ENCODE peak calls at places on chromosomes 11 and 22, in nine cellular contexts. J is stimulated activated CD8-positive, alpha-beta memory T cell treated with anti-CD3 and anti-CD28 coated beads, Interleukin-7, amount 100 ng/mL, for 4 hours; U is AG04449; K is astrocyte of the hippocampus; X is fibroblast of pulmonary artery; Y is T-helper 1 cell; Q is aorta; H is RCC 7860; N is lung. M is an unnamed sample.
A peak's percentile ranks its signal among the peaks of the same experiment; 100 is the strongest.

GRCh38 chr11:113296447-113297205 is 17.8 kb upstream of the TTC12 start:
- DNase-seq in H (no peak), J (no peak), Q (no peak), Y (no peak), N (no peak), X (no peak), K (no peak), U (no peak), M (no peak)

GRCh38 chr22:44413211-44413610 is 84.8 kb downstream of the RTL6 start:
- DNase-seq in H (no peak), N (no peak), Y (no peak), X (no peak), U (no peak), Q (peak; percentile 19), J (no peak), K (no peak), M (no peak)

GRCh38 chr22:19797086-19797485 is 36.5 kb downstream of the TBX1 start:
- DNase-seq in N (no peak), K (no peak), U (no peak), H (no peak), J (no peak), Y (no peak), Q (no peak), X (no peak), M (no peak)

GRCh38 chr22:24532075-24532474 is 22.9 kb downstream of the GUCD1 start:
- DNase-seq in U (no peak), Q (no peak), H (no peak), J (no peak), Y (no peak), K (no peak), N (no peak), X (no peak), M (no peak)

GRCh38 chr11:68468217-68468828 is 7.8 kb downstream of the PPP6R3 start:
- DNase-seq in J (no peak), Q (no peak), Y (no peak), N (no peak), K (no peak), U (no peak), X (no peak), H (no peak), M (no peak)

GRCh38 chr11:127965947-127966668 is 621.2 kb downstream of the ETS1 start:
- DNase-seq in Y (no peak), Q (no peak), N (no peak), K (peak; percentile 4), J (no peak), U (no peak), X (peak; percentile 58), H (no peak), M (no peak)

GRCh38 chr11:35683728-35684339 is 21.3 kb downstream of the TRIM44 start:
- DNase-seq in N (no peak), H (no peak), X (peak; percentile 33), J (no peak), Q (no peak), Y (no peak), K (no peak), U (no peak), M (no peak)

GRCh38 chr11:11171854-11172253 is 181.2 kb downstream of the CSNK2A3 start:
- DNase-seq in H (no peak), X (no peak), Q (no peak), Y (peak; percentile 35), U (no peak), N (no peak), K (peak; percentile 20), J (no peak), M (no peak)

GRCh38 chr11:2741377-2742131 is 41.8 kb upstream of the KCNQ1OT1 start:
- DNase-seq in H (peak; percentile 60), Q (peak; percentile 62), K (no peak), J (no peak), Y (no peak), X (peak; percentile 79), N (no peak), U (no peak), M (no peak)

GRCh38 chr11:63609536-63609935 is 4.7 kb downstream of the PLAAT3 start:
- DNase-seq in J (no peak), N (no peak), K (peak; percentile 20), Y (no peak), X (no peak), U (no peak), Q (no peak), H (no peak), M (peak; percentile 49)

GRCh38 chr11:69461272-69461962 is 20.0 kb upstream of the LINC01488 start:
- DNase-seq in U (no peak), Y (no peak), X (no peak), H (no peak), J (no peak), N (no peak), Q (peak; percentile 61), K (no peak), M (no peak)

GRCh38 chr11:46877580-46877979 is 31.5 kb upstream of the CKAP5 start:
- DNase-seq in Y (no peak), X (no peak), U (no peak), J (no peak), K (no peak), Q (no peak), N (no peak), H (no peak), M (no peak)

GRCh38 chr11:119106564-119107537 is at the start of gene C2CD2L:
- DNase-seq in Q (peak; percentile 96), N (peak; percentile 91), X (peak; percentile 91), Y (peak; percentile 84), K (peak; percentile 95), J (peak; percentile 78), U (no peak), H (peak; percentile 70), M (peak; percentile 94)

GRCh38 chr11:2077061-2077802 is 62.0 kb downstream of the IGF2 start:
- DNase-seq in U (no peak), Q (no peak), J (peak; percentile 28), Y (no peak), K (peak; percentile 84), N (no peak), X (peak; percentile 47), H (peak; percentile 37), M (no peak)

GRCh38 chr11:89498845-89499448 is 7.8 kb upstream of the NOX4 start:
- DNase-seq in H (no peak), K (no peak), Y (no peak), X (no peak), N (no peak), Q (no peak), J (no peak), U (no peak), M (peak; percentile 10)

GRCh38 chr11:110710520-110711381 is 1.5 kb downstream of the ARHGAP20 start:
- DNase-seq in H (no peak), Y (no peak), J (no peak), K (peak; percentile 45), X (peak; percentile 31), U (no peak), Q (peak; percentile 81), N (peak; percentile 52), M (peak; percentile 37)

GRCh38 chr11:7905961-7906429 is 25.1 kb downstream of the OR10A6 start:
- DNase-seq in Q (no peak), K (peak; percentile 15), X (no peak), U (no peak), J (no peak), H (no peak), Y (no peak), N (peak; percentile 54), M (no peak)

GRCh38 chr11:19632435-19632834 is 80.2 kb upstream of the NAV2 start:
- DNase-seq in Y (no peak), Q (no peak), N (no peak), K (peak; percentile 66), X (peak; percentile 41), J (no peak), H (peak; percentile 8), U (no peak), M (no peak)

GRCh38 chr22:30926706-30927105 is 41.9 kb downstream of the MORC2 start:
- DNase-seq in U (no peak), X (no peak), H (no peak), Q (no peak), Y (no peak), K (no peak), J (no peak), N (no peak), M (no peak)

GRCh38 chr22:42939451-42939881 is 75.5 kb downstream of the PACSIN2 start:
- DNase-seq in Y (no peak), U (no peak), X (no peak), K (no peak), J (no peak), Q (peak; percentile 46), H (no peak), N (no peak), M (peak; percentile 68)

GRCh38 chr11:119389611-119390254 is 8.2 kb upstream of the USP2 start:
- DNase-seq in Q (no peak), K (no peak), H (no peak), U (no peak), X (no peak), N (no peak), Y (no peak), J (no peak), M (no peak)

GRCh38 chr22:22410121-22410520 is 98.4 kb downstream of the ZNF280B start:
- DNase-seq in Y (no peak), H (no peak), Q (no peak), X (no peak), J (no peak), U (no peak), K (no peak), N (no peak), M (peak; percentile 44)

GRCh38 chr11:101187748-101188147 is 58.1 kb upstream of the PGR start:
- DNase-seq in U (no peak), H (no peak), N (no peak), J (no peak), X (no peak), Q (no peak), K (no peak), Y (no peak), M (no peak)

GRCh38 chr11:28384418-28384817 is 276.2 kb downstream of the METTL15 start:
- DNase-seq in U (peak; percentile 90), J (no peak), Y (no peak), H (peak; percentile 90), K (peak; percentile 81), Q (no peak), X (peak; percentile 73), N (no peak), M (no peak)

GRCh38 chr22:32880531-32880905 is 79.0 kb downstream of the TIMP3 start:
- DNase-seq in K (no peak), Y (no peak), X (no peak), U (no peak), Q (no peak), J (no peak), H (no peak), N (no peak), M (no peak)

GRCh38 chr11:85752890-85753581 is 57.9 kb downstream of the SYTL2 start:
- DNase-seq in Y (peak; percentile 88), Q (no peak), U (no peak), H (no peak), X (no peak), N (no peak), K (no peak), J (peak; percentile 94), M (no peak)

GRCh38 chr11:36469063-36469462 is 41.0 kb downstream of the TRAF6 start:
- DNase-seq in N (no peak), Y (no peak), U (no peak), Q (no peak), H (peak; percentile 40), X (peak; percentile 20), K (peak; percentile 47), J (no peak), M (no peak)

GRCh38 chr22:35322126-35322525 is 22.4 kb downstream of the TOM1 start:
- DNase-seq in N (no peak), X (no peak), U (no peak), H (no peak), Y (no peak), K (no peak), J (no peak), Q (no peak), M (no peak)

GRCh38 chr22:24848559-24849168 is 42.7 kb downstream of the SGSM1 start:
- DNase-seq in N (no peak), Y (no peak), K (no peak), X (no peak), J (no peak), H (no peak), Q (no peak), U (no peak), M (no peak)

GRCh38 chr11:30585067-30585891 is 874 bp downstream of the MPPED2 start:
- DNase-seq in H (no peak), J (no peak), X (no peak), Y (no peak), K (peak; percentile 51), Q (peak; percentile 82), N (no peak), U (no peak), M (no peak)

GRCh38 chr11:57463596-57464342 is 3.4 kb downstream of the RTN4RL2 start:
- DNase-seq in X (no peak), U (no peak), Y (no peak), J (no peak), K (no peak), Q (no peak), N (no peak), H (no peak), M (no peak)